ENCODE peak calls at places on chromosomes 11 and 22, in six cellular contexts. One of them, this sample, is unnamed.

GRCh38 chr11:14182833-14183340 is 176.1 kb downstream of the RRAS2 start:
- DNase-seq in HFF-Myc: no peak
- DNase-seq in stimulated activated CD4-positive, alpha-beta T cell treated with anti-CD3 and anti-CD28 coated beads, Interleukin-1b, Interleukin-23, amount 100 ng/mL, for 1 hour: no peak
- DNase-seq in GM04503: no peak
- DNase-seq in CD8-positive, alpha-beta T cell: no peak
- DNase-seq in CD14-positive monocyte: no peak
- DNase-seq in this sample: no peak

GRCh38 chr22:48138855-48139254 is 1376.4 kb downstream of the TBC1D22A start:
- DNase-seq in HFF-Myc: no peak
- DNase-seq in stimulated activated CD4-positive, alpha-beta T cell treated with anti-CD3 and anti-CD28 coated beads, Interleukin-1b, Interleukin-23, amount 100 ng/mL, for 1 hour: no peak
- DNase-seq in GM04503: no peak
- DNase-seq in CD8-positive, alpha-beta T cell: no peak
- DNase-seq in CD14-positive monocyte: no peak
- DNase-seq in this sample: no peak

GRCh38 chr11:102142333-102142732 is 32.1 kb downstream of the YAP1 start:
- DNase-seq in HFF-Myc: no peak
- DNase-seq in stimulated activated CD4-positive, alpha-beta T cell treated with anti-CD3 and anti-CD28 coated beads, Interleukin-1b, Interleukin-23, amount 100 ng/mL, for 1 hour: no peak
- DNase-seq in GM04503: no peak
- DNase-seq in CD8-positive, alpha-beta T cell: no peak
- DNase-seq in CD14-positive monocyte: no peak
- DNase-seq in this sample: no peak

GRCh38 chr11:69013009-69013951 is at the start of gene MRGPRF:
- DNase-seq in HFF-Myc: peak
- DNase-seq in stimulated activated CD4-positive, alpha-beta T cell treated with anti-CD3 and anti-CD28 coated beads, Interleukin-1b, Interleukin-23, amount 100 ng/mL, for 1 hour: no peak
- DNase-seq in GM04503: no peak
- DNase-seq in CD8-positive, alpha-beta T cell: no peak
- DNase-seq in CD14-positive monocyte: no peak
- DNase-seq in this sample: peak

GRCh38 chr22:50206599-50206998 is 5.8 kb downstream of the SELENOO start:
- DNase-seq in HFF-Myc: peak
- DNase-seq in stimulated activated CD4-positive, alpha-beta T cell treated with anti-CD3 and anti-CD28 coated beads, Interleukin-1b, Interleukin-23, amount 100 ng/mL, for 1 hour: no peak
- DNase-seq in GM04503: no peak
- DNase-seq in CD8-positive, alpha-beta T cell: no peak
- DNase-seq in CD14-positive monocyte: no peak
- DNase-seq in this sample: peak

GRCh38 chr22:44133901-44134511 is 46.7 kb upstream of the PARVG start:
- DNase-seq in HFF-Myc: no peak
- DNase-seq in stimulated activated CD4-positive, alpha-beta T cell treated with anti-CD3 and anti-CD28 coated beads, Interleukin-1b, Interleukin-23, amount 100 ng/mL, for 1 hour: no peak
- DNase-seq in GM04503: no peak
- DNase-seq in CD8-positive, alpha-beta T cell: no peak
- DNase-seq in CD14-positive monocyte: no peak
- DNase-seq in this sample: peak

GRCh38 chr11:120182790-120183491 is 27.9 kb upstream of the OAF start:
- DNase-seq in HFF-Myc: no peak
- DNase-seq in stimulated activated CD4-positive, alpha-beta T cell treated with anti-CD3 and anti-CD28 coated beads, Interleukin-1b, Interleukin-23, amount 100 ng/mL, for 1 hour: no peak
- DNase-seq in GM04503: no peak
- DNase-seq in CD8-positive, alpha-beta T cell: no peak
- DNase-seq in CD14-positive monocyte: no peak
- DNase-seq in this sample: peak

GRCh38 chr22:50184004-50184461 is 1.7 kb upstream of the TRABD start:
- DNase-seq in HFF-Myc: no peak
- DNase-seq in stimulated activated CD4-positive, alpha-beta T cell treated with anti-CD3 and anti-CD28 coated beads, Interleukin-1b, Interleukin-23, amount 100 ng/mL, for 1 hour: no peak
- DNase-seq in GM04503: no peak
- DNase-seq in CD8-positive, alpha-beta T cell: no peak
- DNase-seq in CD14-positive monocyte: no peak
- DNase-seq in this sample: peak

GRCh38 chr11:101010899-101011298 is 118.7 kb downstream of the PGR start:
- DNase-seq in HFF-Myc: no peak
- DNase-seq in stimulated activated CD4-positive, alpha-beta T cell treated with anti-CD3 and anti-CD28 coated beads, Interleukin-1b, Interleukin-23, amount 100 ng/mL, for 1 hour: no peak
- DNase-seq in GM04503: no peak
- DNase-seq in CD8-positive, alpha-beta T cell: no peak
- DNase-seq in CD14-positive monocyte: no peak
- DNase-seq in this sample: no peak

GRCh38 chr22:46417769-46418168 is 82.3 kb downstream of the TRMU start:
- DNase-seq in HFF-Myc: no peak
- DNase-seq in stimulated activated CD4-positive, alpha-beta T cell treated with anti-CD3 and anti-CD28 coated beads, Interleukin-1b, Interleukin-23, amount 100 ng/mL, for 1 hour: no peak
- DNase-seq in GM04503: no peak
- DNase-seq in CD8-positive, alpha-beta T cell: no peak
- DNase-seq in CD14-positive monocyte: no peak
- DNase-seq in this sample: peak

GRCh38 chr11:12540913-12541587 is 133.2 kb upstream of the TEAD1 start:
- DNase-seq in HFF-Myc: no peak
- DNase-seq in stimulated activated CD4-positive, alpha-beta T cell treated with anti-CD3 and anti-CD28 coated beads, Interleukin-1b, Interleukin-23, amount 100 ng/mL, for 1 hour: no peak
- DNase-seq in GM04503: peak
- DNase-seq in CD8-positive, alpha-beta T cell: no peak
- DNase-seq in CD14-positive monocyte: no peak
- DNase-seq in this sample: no peak

GRCh38 chr22:32518848-32519247 is 44.2 kb downstream of the FBXO7 start:
- DNase-seq in HFF-Myc: no peak
- DNase-seq in stimulated activated CD4-positive, alpha-beta T cell treated with anti-CD3 and anti-CD28 coated beads, Interleukin-1b, Interleukin-23, amount 100 ng/mL, for 1 hour: no peak
- DNase-seq in GM04503: no peak
- DNase-seq in CD8-positive, alpha-beta T cell: no peak
- DNase-seq in CD14-positive monocyte: no peak
- DNase-seq in this sample: no peak

GRCh38 chr11:2916114-2916891 is 12.9 kb downstream of the PHLDA2 start:
- DNase-seq in HFF-Myc: no peak
- DNase-seq in stimulated activated CD4-positive, alpha-beta T cell treated with anti-CD3 and anti-CD28 coated beads, Interleukin-1b, Interleukin-23, amount 100 ng/mL, for 1 hour: no peak
- DNase-seq in GM04503: no peak
- DNase-seq in CD8-positive, alpha-beta T cell: no peak
- DNase-seq in CD14-positive monocyte: no peak
- DNase-seq in this sample: peak

GRCh38 chr11:24064309-24064903 is 432.4 kb upstream of the LUZP2 start:
- DNase-seq in HFF-Myc: no peak
- DNase-seq in stimulated activated CD4-positive, alpha-beta T cell treated with anti-CD3 and anti-CD28 coated beads, Interleukin-1b, Interleukin-23, amount 100 ng/mL, for 1 hour: no peak
- DNase-seq in GM04503: no peak
- DNase-seq in CD8-positive, alpha-beta T cell: no peak
- DNase-seq in CD14-positive monocyte: no peak
- DNase-seq in this sample: no peak

GRCh38 chr11:57787920-57788716 is 26.5 kb downstream of the CTNND1 start:
- DNase-seq in HFF-Myc: no peak
- DNase-seq in stimulated activated CD4-positive, alpha-beta T cell treated with anti-CD3 and anti-CD28 coated beads, Interleukin-1b, Interleukin-23, amount 100 ng/mL, for 1 hour: no peak
- DNase-seq in GM04503: no peak
- DNase-seq in CD8-positive, alpha-beta T cell: no peak
- DNase-seq in CD14-positive monocyte: peak
- DNase-seq in this sample: no peak

GRCh38 chr22:43451651-43452050 is 39.8 kb downstream of the MPPED1 start:
- DNase-seq in HFF-Myc: no peak
- DNase-seq in stimulated activated CD4-positive, alpha-beta T cell treated with anti-CD3 and anti-CD28 coated beads, Interleukin-1b, Interleukin-23, amount 100 ng/mL, for 1 hour: no peak
- DNase-seq in GM04503: no peak
- DNase-seq in CD8-positive, alpha-beta T cell: no peak
- DNase-seq in CD14-positive monocyte: no peak
- DNase-seq in this sample: no peak

GRCh38 chr11:67437082-67437821 is at the start of gene PTPRCAP:
- DNase-seq in HFF-Myc: no peak
- DNase-seq in stimulated activated CD4-positive, alpha-beta T cell treated with anti-CD3 and anti-CD28 coated beads, Interleukin-1b, Interleukin-23, amount 100 ng/mL, for 1 hour: peak
- DNase-seq in GM04503: no peak
- DNase-seq in CD8-positive, alpha-beta T cell: peak
- DNase-seq in CD14-positive monocyte: no peak
- DNase-seq in this sample: peak

GRCh38 chr11:61961570-61962212 is 5.7 kb downstream of the FTH1 start:
- DNase-seq in HFF-Myc: no peak
- DNase-seq in stimulated activated CD4-positive, alpha-beta T cell treated with anti-CD3 and anti-CD28 coated beads, Interleukin-1b, Interleukin-23, amount 100 ng/mL, for 1 hour: no peak
- DNase-seq in GM04503: no peak
- DNase-seq in CD8-positive, alpha-beta T cell: no peak
- DNase-seq in CD14-positive monocyte: no peak
- DNase-seq in this sample: peak

GRCh38 chr11:104526006-104526405 is 362.1 kb upstream of the PDGFD start:
- DNase-seq in HFF-Myc: no peak
- DNase-seq in stimulated activated CD4-positive, alpha-beta T cell treated with anti-CD3 and anti-CD28 coated beads, Interleukin-1b, Interleukin-23, amount 100 ng/mL, for 1 hour: no peak
- DNase-seq in GM04503: no peak
- DNase-seq in CD8-positive, alpha-beta T cell: no peak
- DNase-seq in CD14-positive monocyte: no peak
- DNase-seq in this sample: no peak

GRCh38 chr11:132062031-132062430 is 691.6 kb downstream of the NTM start:
- DNase-seq in HFF-Myc: no peak
- DNase-seq in stimulated activated CD4-positive, alpha-beta T cell treated with anti-CD3 and anti-CD28 coated beads, Interleukin-1b, Interleukin-23, amount 100 ng/mL, for 1 hour: no peak
- DNase-seq in GM04503: no peak
- DNase-seq in CD8-positive, alpha-beta T cell: no peak
- DNase-seq in CD14-positive monocyte: no peak
- DNase-seq in this sample: no peak

GRCh38 chr22:31451709-31452571 is 37.7 kb downstream of the EIF4ENIF1 start:
- DNase-seq in HFF-Myc: peak
- DNase-seq in stimulated activated CD4-positive, alpha-beta T cell treated with anti-CD3 and anti-CD28 coated beads, Interleukin-1b, Interleukin-23, amount 100 ng/mL, for 1 hour: no peak
- DNase-seq in GM04503: no peak
- DNase-seq in CD8-positive, alpha-beta T cell: no peak
- DNase-seq in CD14-positive monocyte: no peak
- DNase-seq in this sample: no peak

GRCh38 chr11:34916810-34917780 is 677 bp downstream of the PDHX start:
- DNase-seq in HFF-Myc: no peak
- DNase-seq in stimulated activated CD4-positive, alpha-beta T cell treated with anti-CD3 and anti-CD28 coated beads, Interleukin-1b, Interleukin-23, amount 100 ng/mL, for 1 hour: no peak
- DNase-seq in GM04503: no peak
- DNase-seq in CD8-positive, alpha-beta T cell: no peak
- DNase-seq in CD14-positive monocyte: no peak
- DNase-seq in this sample: no peak

GRCh38 chr11:21505070-21505469 is 687.8 kb upstream of the ANO5 start:
- DNase-seq in HFF-Myc: no peak
- DNase-seq in stimulated activated CD4-positive, alpha-beta T cell treated with anti-CD3 and anti-CD28 coated beads, Interleukin-1b, Interleukin-23, amount 100 ng/mL, for 1 hour: no peak
- DNase-seq in GM04503: no peak
- DNase-seq in CD8-positive, alpha-beta T cell: no peak
- DNase-seq in CD14-positive monocyte: no peak
- DNase-seq in this sample: no peak

GRCh38 chr22:45210577-45211431 is 29.9 kb downstream of the KIAA0930 start:
- DNase-seq in HFF-Myc: peak
- DNase-seq in stimulated activated CD4-positive, alpha-beta T cell treated with anti-CD3 and anti-CD28 coated beads, Interleukin-1b, Interleukin-23, amount 100 ng/mL, for 1 hour: no peak
- DNase-seq in GM04503: peak
- DNase-seq in CD8-positive, alpha-beta T cell: no peak
- DNase-seq in CD14-positive monocyte: peak
- DNase-seq in this sample: peak

GRCh38 chr11:73317803-73318202 is 9.7 kb downstream of the ARHGEF17 start:
- DNase-seq in HFF-Myc: no peak
- DNase-seq in stimulated activated CD4-positive, alpha-beta T cell treated with anti-CD3 and anti-CD28 coated beads, Interleukin-1b, Interleukin-23, amount 100 ng/mL, for 1 hour: no peak
- DNase-seq in GM04503: no peak
- DNase-seq in CD8-positive, alpha-beta T cell: no peak
- DNase-seq in CD14-positive monocyte: no peak
- DNase-seq in this sample: no peak

GRCh38 chr22:37549704-37550059 is 10.6 kb upstream of the CDC42EP1 start:
- DNase-seq in HFF-Myc: no peak
- DNase-seq in stimulated activated CD4-positive, alpha-beta T cell treated with anti-CD3 and anti-CD28 coated beads, Interleukin-1b, Interleukin-23, amount 100 ng/mL, for 1 hour: no peak
- DNase-seq in GM04503: no peak
- DNase-seq in CD8-positive, alpha-beta T cell: no peak
- DNase-seq in CD14-positive monocyte: no peak
- DNase-seq in this sample: peak

GRCh38 chr22:47550524-47551437 is 788.3 kb downstream of the TBC1D22A start:
- DNase-seq in HFF-Myc: no peak
- DNase-seq in stimulated activated CD4-positive, alpha-beta T cell treated with anti-CD3 and anti-CD28 coated beads, Interleukin-1b, Interleukin-23, amount 100 ng/mL, for 1 hour: no peak
- DNase-seq in GM04503: no peak
- DNase-seq in CD8-positive, alpha-beta T cell: no peak
- DNase-seq in CD14-positive monocyte: no peak
- DNase-seq in this sample: no peak

GRCh38 chr11:43833657-43834073 is 47.0 kb upstream of the ALKBH3 start:
- DNase-seq in HFF-Myc: no peak
- DNase-seq in stimulated activated CD4-positive, alpha-beta T cell treated with anti-CD3 and anti-CD28 coated beads, Interleukin-1b, Interleukin-23, amount 100 ng/mL, for 1 hour: no peak
- DNase-seq in GM04503: peak
- DNase-seq in CD8-positive, alpha-beta T cell: no peak
- DNase-seq in CD14-positive monocyte: no peak
- DNase-seq in this sample: no peak

GRCh38 chr22:39545310-39546063 is 12.9 kb upstream of the RPS19BP1 start:
- DNase-seq in HFF-Myc: no peak
- DNase-seq in stimulated activated CD4-positive, alpha-beta T cell treated with anti-CD3 and anti-CD28 coated beads, Interleukin-1b, Interleukin-23, amount 100 ng/mL, for 1 hour: no peak
- DNase-seq in GM04503: no peak
- DNase-seq in CD8-positive, alpha-beta T cell: peak
- DNase-seq in CD14-positive monocyte: no peak
- DNase-seq in this sample: no peak

GRCh38 chr11:124867700-124868099 is 2.5 kb downstream of the ROBO3 start:
- DNase-seq in HFF-Myc: no peak
- DNase-seq in stimulated activated CD4-positive, alpha-beta T cell treated with anti-CD3 and anti-CD28 coated beads, Interleukin-1b, Interleukin-23, amount 100 ng/mL, for 1 hour: no peak
- DNase-seq in GM04503: no peak
- DNase-seq in CD8-positive, alpha-beta T cell: no peak
- DNase-seq in CD14-positive monocyte: no peak
- DNase-seq in this sample: peak

GRCh38 chr22:33409134-33409533 is 351.0 kb upstream of the SYN3 start:
- DNase-seq in HFF-Myc: no peak
- DNase-seq in stimulated activated CD4-positive, alpha-beta T cell treated with anti-CD3 and anti-CD28 coated beads, Interleukin-1b, Interleukin-23, amount 100 ng/mL, for 1 hour: no peak
- DNase-seq in GM04503: no peak
- DNase-seq in CD8-positive, alpha-beta T cell: no peak
- DNase-seq in CD14-positive monocyte: no peak
- DNase-seq in this sample: no peak

GRCh38 chr11:104484784-104485554 is 321.0 kb upstream of the PDGFD start:
- DNase-seq in HFF-Myc: no peak
- DNase-seq in stimulated activated CD4-positive, alpha-beta T cell treated with anti-CD3 and anti-CD28 coated beads, Interleukin-1b, Interleukin-23, amount 100 ng/mL, for 1 hour: no peak
- DNase-seq in GM04503: no peak
- DNase-seq in CD8-positive, alpha-beta T cell: no peak
- DNase-seq in CD14-positive monocyte: no peak
- DNase-seq in this sample: no peak

GRCh38 chr22:35102663-35103062 is 36.7 kb downstream of the ISX start:
- DNase-seq in HFF-Myc: no peak
- DNase-seq in stimulated activated CD4-positive, alpha-beta T cell treated with anti-CD3 and anti-CD28 coated beads, Interleukin-1b, Interleukin-23, amount 100 ng/mL, for 1 hour: no peak
- DNase-seq in GM04503: no peak
- DNase-seq in CD8-positive, alpha-beta T cell: no peak
- DNase-seq in CD14-positive monocyte: no peak
- DNase-seq in this sample: no peak

GRCh38 chr11:16226245-16226644 is 130.1 kb downstream of the SOX6 start:
- DNase-seq in HFF-Myc: peak
- DNase-seq in stimulated activated CD4-positive, alpha-beta T cell treated with anti-CD3 and anti-CD28 coated beads, Interleukin-1b, Interleukin-23, amount 100 ng/mL, for 1 hour: no peak
- DNase-seq in GM04503: no peak
- DNase-seq in CD8-positive, alpha-beta T cell: no peak
- DNase-seq in CD14-positive monocyte: no peak
- DNase-seq in this sample: peak

GRCh38 chr11:35702126-35702525 is 39.6 kb downstream of the TRIM44 start:
- DNase-seq in HFF-Myc: no peak
- DNase-seq in stimulated activated CD4-positive, alpha-beta T cell treated with anti-CD3 and anti-CD28 coated beads, Interleukin-1b, Interleukin-23, amount 100 ng/mL, for 1 hour: no peak
- DNase-seq in GM04503: no peak
- DNase-seq in CD8-positive, alpha-beta T cell: no peak
- DNase-seq in CD14-positive monocyte: no peak
- DNase-seq in this sample: no peak

GRCh38 chr22:23835773-23836144 is 3.0 kb downstream of the DERL3 start:
- DNase-seq in HFF-Myc: no peak
- DNase-seq in stimulated activated CD4-positive, alpha-beta T cell treated with anti-CD3 and anti-CD28 coated beads, Interleukin-1b, Interleukin-23, amount 100 ng/mL, for 1 hour: no peak
- DNase-seq in GM04503: no peak
- DNase-seq in CD8-positive, alpha-beta T cell: no peak
- DNase-seq in CD14-positive monocyte: no peak
- DNase-seq in this sample: peak

GRCh38 chr11:29324328-29324727 is 692.5 kb downstream of the KCNA4 start:
- DNase-seq in HFF-Myc: no peak
- DNase-seq in stimulated activated CD4-positive, alpha-beta T cell treated with anti-CD3 and anti-CD28 coated beads, Interleukin-1b, Interleukin-23, amount 100 ng/mL, for 1 hour: no peak
- DNase-seq in GM04503: no peak
- DNase-seq in CD8-positive, alpha-beta T cell: no peak
- DNase-seq in CD14-positive monocyte: no peak
- DNase-seq in this sample: no peak

GRCh38 chr11:76885390-76886097 is 24.8 kb downstream of the ACER3 start:
- DNase-seq in HFF-Myc: no peak
- DNase-seq in stimulated activated CD4-positive, alpha-beta T cell treated with anti-CD3 and anti-CD28 coated beads, Interleukin-1b, Interleukin-23, amount 100 ng/mL, for 1 hour: no peak
- DNase-seq in GM04503: no peak
- DNase-seq in CD8-positive, alpha-beta T cell: no peak
- DNase-seq in CD14-positive monocyte: no peak
- DNase-seq in this sample: peak

GRCh38 chr11:2549491-2549875 is 104.7 kb downstream of the KCNQ1 start:
- DNase-seq in HFF-Myc: no peak
- DNase-seq in stimulated activated CD4-positive, alpha-beta T cell treated with anti-CD3 and anti-CD28 coated beads, Interleukin-1b, Interleukin-23, amount 100 ng/mL, for 1 hour: no peak
- DNase-seq in GM04503: no peak
- DNase-seq in CD8-positive, alpha-beta T cell: no peak
- DNase-seq in CD14-positive monocyte: peak
- DNase-seq in this sample: peak

This sample was measured in kidney.